ENCODE peak calls at places on chromosomes 7 and 10, in four cellular contexts. Z is heart right ventricle, N is lower lobe of right lung, W is left ventricle myocardium inferior. Q is an unnamed sample.

GRCh38 chr7:158296798-158297104 is 290.9 kb downstream of the PTPRN2 start:
- DNase-seq in Z (no peak), N (no peak), W (no peak), Q (no peak)

GRCh38 chr10:24603333-24603732 is 120.4 kb downstream of the ARHGAP21 start:
- DNase-seq in Z (no peak), N (no peak), W (no peak), Q (no peak)

GRCh38 chr10:114408112-114408967 is 4.0 kb upstream of the AFAP1L2 start:
- DNase-seq in Z (no peak), N (no peak), W (no peak), Q (no peak)

GRCh38 chr10:124387078-124387874 is 31.4 kb downstream of the OAT start:
- DNase-seq in Z (no peak), N (no peak), W (no peak), Q (no peak)

GRCh38 chr7:47488205-47488968 is 93.5 kb downstream of the TNS3 start:
- DNase-seq in Z (no peak), N (no peak), W (no peak), Q (no peak)

GRCh38 chr7:23927709-23928108 is 217.7 kb downstream of the STK31 start:
- DNase-seq in Z (no peak), N (no peak), W (no peak), Q (no peak)

GRCh38 chr10:132394201-132394811 is 2.7 kb upstream of the PWWP2B start:
- DNase-seq in Z (no peak), N (peak; percentile 35), W (no peak), Q (no peak)

GRCh38 chr10:116629340-116629739 is 8.6 kb downstream of the PNLIPRP2 start:
- DNase-seq in Z (no peak), N (no peak), W (no peak), Q (no peak)

GRCh38 chr7:105454921-105455320 is 66.2 kb upstream of the SRPK2 start:
- DNase-seq in Z (no peak), N (no peak), W (no peak), Q (no peak)

GRCh38 chr7:30594055-30594539 is 581 bp upstream of the GARS1 start:
- DNase-seq in Z (peak; percentile 10), N (peak; percentile 59), W (peak; percentile 25), Q (peak; percentile 39)

GRCh38 chr7:47677664-47678063 is 95.8 kb upstream of the TNS3 start:
- DNase-seq in Z (no peak), N (no peak), W (no peak), Q (no peak)

GRCh38 chr10:7168414-7168813 is 242.4 kb downstream of the SFMBT2 start:
- DNase-seq in Z (no peak), N (no peak), W (no peak), Q (no peak)

GRCh38 chr7:33108591-33108930 is 643 bp downstream of the RP9 start:
- DNase-seq in Z (no peak), N (no peak), W (no peak), Q (no peak)

GRCh38 chr7:157445956-157446295 is 109.1 kb downstream of the DNAJB6 start:
- DNase-seq in Z (no peak), N (peak; percentile 26), W (no peak), Q (no peak)

GRCh38 chr10:77784856-77785255 is 141.7 kb downstream of the DLG5 start:
- DNase-seq in Z (no peak), N (no peak), W (no peak), Q (no peak)

GRCh38 chr10:44853148-44853734 is 57.9 kb upstream of the TMEM72 start:
- DNase-seq in Z (no peak), N (no peak), W (no peak), Q (no peak)

GRCh38 chr7:142873281-142873784 is 12.2 kb downstream of the TRPV6 start:
- DNase-seq in Z (no peak), N (no peak), W (no peak), Q (no peak)

GRCh38 chr7:111089822-111090426 is 1.0 kb upstream of the LRRN3 start:
- DNase-seq in Z (no peak), N (no peak), W (no peak), Q (no peak)

GRCh38 chr7:86785641-86786040 is 141.9 kb downstream of the GRM3 start:
- DNase-seq in Z (no peak), N (no peak), W (no peak), Q (no peak)

GRCh38 chr7:55522268-55522902 is 49.9 kb downstream of the VOPP1 start:
- DNase-seq in Z (no peak), N (no peak), W (no peak), Q (no peak)

GRCh38 chr10:17175551-17175950 is 25.9 kb downstream of the TRDMT1 start:
- DNase-seq in Z (peak; percentile 11), N (no peak), W (no peak), Q (no peak)

GRCh38 chr10:86943316-86944030 is 13.9 kb downstream of the MMRN2 start:
- DNase-seq in Z (no peak), N (no peak), W (no peak), Q (no peak)

GRCh38 chr10:29791773-29792172 is 157.0 kb upstream of the SVIL start:
- DNase-seq in Z (no peak), N (no peak), W (no peak), Q (no peak)

GRCh38 chr7:99170730-99171074 is 26.8 kb upstream of the SMURF1 start:
- DNase-seq in Z (no peak), N (no peak), W (no peak), Q (no peak)

GRCh38 chr7:158329014-158329610 is 258.5 kb downstream of the PTPRN2 start:
- DNase-seq in Z (no peak), N (no peak), W (no peak), Q (no peak)

GRCh38 chr10:110735620-110736027 is 91.5 kb downstream of the RBM20 start:
- DNase-seq in Z (no peak), N (no peak), W (no peak), Q (no peak)

GRCh38 chr10:123966896-123967231 is 75.3 kb upstream of the CPXM2 start:
- DNase-seq in Z (no peak), N (no peak), W (no peak), Q (no peak)

GRCh38 chr10:118753331-118753730 is 1.4 kb downstream of the CACUL1 start:
- DNase-seq in Z (no peak), N (no peak), W (no peak), Q (no peak)

GRCh38 chr10:112223725-112224124 is 40.2 kb upstream of the GPAM start:
- DNase-seq in Z (no peak), N (no peak), W (no peak), Q (no peak)

GRCh38 chr7:134613623-134614347 is 32.9 kb upstream of the BPGM start:
- DNase-seq in Z (peak; percentile 38), N (no peak), W (no peak), Q (no peak)

GRCh38 chr10:89163265-89163995 is 43.7 kb downstream of the CH25H start:
- DNase-seq in Z (peak; percentile 26), N (peak; percentile 45), W (peak; percentile 14), Q (peak; percentile 13)

DNA sequence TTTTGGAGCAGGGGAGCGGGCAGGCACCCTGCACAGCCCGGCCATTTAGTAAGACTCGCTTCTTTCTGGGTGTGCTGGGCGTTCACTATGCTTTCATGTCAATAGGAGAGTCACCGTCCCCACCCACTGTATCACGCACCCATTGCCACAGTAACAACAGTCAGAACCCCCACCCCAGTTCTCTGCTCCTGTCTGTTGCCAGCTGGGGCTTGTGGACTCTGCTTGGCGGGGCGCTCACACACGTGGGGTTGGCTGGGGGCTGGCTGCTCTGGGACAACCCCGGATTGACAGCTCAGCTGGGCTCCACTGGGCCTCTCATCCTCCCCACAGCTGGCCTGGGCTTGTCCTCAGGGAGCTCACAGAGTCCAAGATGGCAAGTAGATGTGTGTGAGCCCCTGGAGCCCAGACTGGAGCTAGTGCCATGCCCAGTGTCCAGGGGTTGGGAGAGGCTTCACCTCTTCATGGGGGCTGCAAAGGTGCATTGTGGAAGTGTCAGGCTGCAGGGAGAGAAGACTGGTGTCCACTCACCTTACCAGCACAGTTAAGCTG is 59.6 kb downstream of the GLRX3 start:
- DNase-seq in Z (no peak), N (no peak), W (no peak), Q (no peak)
- TF ChIP-seq CTCF in Z (no peak), N (no peak), W (no peak), Q (no peak)

GRCh38 chr10:75774780-75775490 is 343.5 kb downstream of the LRMDA start:
- DNase-seq in Z (peak; percentile 26), N (no peak), W (no peak), Q (no peak)

GRCh38 chr10:75771606-75772005 is 340.2 kb downstream of the LRMDA start:
- DNase-seq in Z (no peak), N (no peak), W (no peak), Q (no peak)

GRCh38 chr10:75772153-75772887 is 340.9 kb downstream of the LRMDA start:
- DNase-seq in Z (no peak), N (no peak), W (no peak), Q (no peak)

GRCh38 chr10:75773139-75773801 is 341.8 kb downstream of the LRMDA start:
- DNase-seq in Z (no peak), N (no peak), W (no peak), Q (no peak)

GRCh38 chr10:75773813-75774547 is 342.6 kb downstream of the LRMDA start:
- DNase-seq in Z (no peak), N (no peak), W (no peak), Q (no peak)
- H3K27ac ChIP-seq in Z (peak overlapping the region; percentile 56), N (peak overlapping the region; percentile 38), W (peak overlapping the region; percentile 67), Q (no peak overlapping the region)

GRCh38 chr7:147535619-147536200 is 1054.9 kb upstream of the C7orf33 start:
- DNase-seq in Z (no peak), N (no peak), W (no peak), Q (no peak)

GRCh38 chr7:147539685-147540084 is 1050.9 kb upstream of the C7orf33 start:
- DNase-seq in Z (no peak), N (no peak), W (no peak), Q (no peak)

GRCh38 chr7:147540743-147541142 is 1049.8 kb upstream of the C7orf33 start:
- DNase-seq in Z (no peak), N (no peak), W (no peak), Q (no peak)

DNA sequence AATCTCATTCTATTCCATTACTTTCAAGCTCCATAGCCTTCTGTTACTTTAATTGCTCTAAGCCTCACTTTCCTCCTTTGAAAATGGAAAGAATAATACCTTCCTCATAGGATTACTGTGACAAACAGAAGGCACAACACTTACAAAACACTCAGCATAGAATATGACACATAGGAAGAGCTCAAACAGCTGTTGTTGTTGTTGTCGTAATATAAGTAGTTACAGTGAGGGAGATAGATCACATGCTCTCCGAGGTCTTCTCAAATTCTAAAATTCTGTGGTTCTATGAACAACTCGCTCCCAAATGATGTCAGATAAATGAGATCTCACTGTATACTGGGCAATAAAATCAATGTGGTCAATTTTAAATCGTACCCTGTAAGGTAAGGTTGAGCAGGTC is 1049.3 kb upstream of the C7orf33 start:
- DNase-seq in Z (no peak), N (no peak), W (no peak), Q (no peak)
- H3K9me3 ChIP-seq in Z (peaks cover 27% of the 10 kb centered on the region), N (no peaks in the 10 kb centered on the region), W (peaks cover 27% of the 10 kb centered on the region), Q (no peaks in the 10 kb centered on the region)

DNA sequence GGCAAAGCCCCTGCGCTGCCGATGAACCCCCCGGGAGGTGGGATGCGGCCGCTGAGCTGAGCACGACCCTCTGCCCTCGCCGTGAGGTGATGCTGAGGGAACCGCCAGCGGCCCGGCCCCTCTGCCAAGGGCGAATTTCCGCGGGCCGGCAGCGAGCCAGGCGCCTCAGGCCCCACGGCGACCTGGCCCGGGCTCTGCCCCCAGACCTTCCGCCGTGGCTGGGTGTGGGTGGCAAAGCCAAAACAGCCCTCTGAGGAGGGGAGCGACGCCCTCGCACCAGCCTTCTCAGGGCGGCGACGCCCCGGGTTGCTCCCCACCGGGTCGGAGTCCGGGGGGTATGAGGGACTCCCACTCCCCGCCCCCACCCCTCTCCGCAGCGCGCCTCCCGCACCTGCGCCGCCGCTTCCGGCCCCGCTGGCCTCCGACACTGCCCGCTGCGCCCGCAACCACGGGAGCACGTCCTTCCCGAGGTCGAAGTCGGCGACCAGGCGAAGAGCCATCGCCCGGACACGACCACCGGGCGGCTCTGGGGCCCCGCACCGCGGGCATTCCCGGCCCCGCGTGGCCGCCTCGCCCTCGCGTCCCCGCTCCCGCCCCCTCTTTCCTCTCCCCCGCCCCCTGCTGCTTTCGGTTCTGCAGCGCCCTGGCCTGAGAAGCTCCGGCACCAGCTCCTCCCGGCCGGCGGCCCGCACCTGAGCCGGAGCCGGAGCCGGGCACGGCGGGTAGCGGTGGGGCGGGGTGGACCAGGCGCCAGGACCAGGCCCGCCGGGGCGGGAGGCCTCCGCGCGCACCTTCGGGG is at the start of gene GSAP:
- DNase-seq in Z (peak; percentile 67), N (peak; percentile 86), W (peak; percentile 71), Q (peak; percentile 39)
- TF ChIP-seq CTCF in Z (peak; percentile 15), N (no peak), W (peak; percentile 32), Q (peak; percentile 22)